ENCODE peak calls at places on chromosomes 3 and 15, in five cellular contexts. U is stimulated activated CD8-positive, alpha-beta memory T cell treated with anti-CD3 and anti-CD28 coated beads, Interleukin-4, amount 100 ng/mL, for 1 hour; L is endothelial cell; P is HuH-7; V is NCI-H446. W is an unnamed sample.

GRCh38 chr3:53486961-53487654 is 7.3 kb upstream of the CACNA1D start:
- DNase-seq in P (no peak), L (no peak), U (no peak), V (no peak), W (no peak)

GRCh38 chr3:100002599-100003350 is 111.5 kb downstream of the FILIP1L start:
- DNase-seq in L (no peak), V (no peak), U (no peak), P (peak), W (no peak)

GRCh38 chr3:96863129-96863740 is 48.8 kb downstream of the EPHA6 start:
- DNase-seq in L (peak), U (no peak), V (peak), P (peak), W (no peak)

GRCh38 chr3:50192124-50192523 is 714 bp downstream of the GNAT1 start:
- DNase-seq in U (no peak), L (no peak), V (no peak), P (no peak), W (no peak)

GRCh38 chr15:76185716-76186115 is 125.6 kb downstream of the ETFA start:
- DNase-seq in P (peak), U (no peak), V (peak), L (peak), W (no peak)

GRCh38 chr3:187522293-187522692 is 147.9 kb downstream of the SST start:
- DNase-seq in P (no peak), L (no peak), V (no peak), U (no peak), W (no peak)

GRCh38 chr3:155548194-155548593 is 196.7 kb downstream of the PLCH1 start:
- DNase-seq in V (no peak), P (no peak), L (no peak), U (no peak), W (no peak)

GRCh38 chr3:55893045-55893664 is 406.0 kb upstream of the WNT5A start:
- DNase-seq in P (no peak), U (no peak), V (no peak), L (no peak), W (no peak)

GRCh38 chr3:69941439-69942176 is 57.9 kb upstream of the SAMMSON start:
- DNase-seq in L (no peak), V (no peak), P (no peak), U (no peak), W (no peak)

GRCh38 chr3:11014752-11015151 is 22.2 kb downstream of the SLC6A1 start:
- DNase-seq in U (no peak), V (no peak), P (no peak), L (no peak), W (no peak)